ENCODE peak calls at places on chromosomes 12 and 14, in nine cellular contexts. One of them, this sample, is unnamed.

GRCh38 chr12:89020121-89020480 is 332.2 kb downstream of the DUSP6 start:
- DNase-seq in RWPE1: no peak
- DNase-seq in fibroblast of lung: no peak
- DNase-seq in GM23248: no peak
- DNase-seq in SJSA1: no peak
- DNase-seq in neural progenitor cell: no peak
- DNase-seq in ovary: no peak
- DNase-seq in psoas muscle: no peak
- DNase-seq in mammary epithelial cell: peak; percentile 19
- DNase-seq in this sample: no peak

GRCh38 chr12:91053951-91054715 is 3.7 kb downstream of the KERA start:
- DNase-seq in GM23248: peak; percentile 81
- DNase-seq in RWPE1: no peak
- DNase-seq in SJSA1: peak; percentile 100
- DNase-seq in neural progenitor cell: no peak
- DNase-seq in psoas muscle: no peak
- DNase-seq in fibroblast of lung: peak; percentile 83
- DNase-seq in mammary epithelial cell: no peak
- DNase-seq in ovary: no peak
- DNase-seq in this sample: no peak

GRCh38 chr12:116009805-116010204 is 267.7 kb downstream of the MED13L start:
- DNase-seq in mammary epithelial cell: no peak
- DNase-seq in RWPE1: no peak
- DNase-seq in ovary: no peak
- DNase-seq in GM23248: peak; percentile 25
- DNase-seq in SJSA1: no peak
- DNase-seq in fibroblast of lung: no peak
- DNase-seq in psoas muscle: no peak
- DNase-seq in neural progenitor cell: peak; percentile 16
- DNase-seq in this sample: no peak

GRCh38 chr12:114339626-114340025 is 66.3 kb downstream of the TBX5 start:
- DNase-seq in RWPE1: no peak
- DNase-seq in psoas muscle: no peak
- DNase-seq in neural progenitor cell: no peak
- DNase-seq in GM23248: peak; percentile 92
- DNase-seq in fibroblast of lung: peak; percentile 74
- DNase-seq in SJSA1: no peak
- DNase-seq in mammary epithelial cell: no peak
- DNase-seq in ovary: no peak
- DNase-seq in this sample: peak; percentile 0

GRCh38 chr14:39665084-39665483 is 232.9 kb upstream of the FBXO33 start:
- DNase-seq in SJSA1: no peak
- DNase-seq in mammary epithelial cell: no peak
- DNase-seq in RWPE1: no peak
- DNase-seq in neural progenitor cell: no peak
- DNase-seq in fibroblast of lung: peak; percentile 13
- DNase-seq in ovary: no peak
- DNase-seq in psoas muscle: no peak
- DNase-seq in GM23248: no peak
- DNase-seq in this sample: no peak

GRCh38 chr12:19979584-19979983 is 388.8 kb upstream of the PDE3A start:
- DNase-seq in SJSA1: no peak
- DNase-seq in ovary: no peak
- DNase-seq in RWPE1: no peak
- DNase-seq in neural progenitor cell: no peak
- DNase-seq in GM23248: no peak
- DNase-seq in psoas muscle: no peak
- DNase-seq in mammary epithelial cell: no peak
- DNase-seq in fibroblast of lung: no peak
- DNase-seq in this sample: no peak

GRCh38 chr12:112005419-112006395 is 7.3 kb downstream of the TMEM116 start:
- DNase-seq in GM23248: peak; percentile 49
- DNase-seq in fibroblast of lung: peak; percentile 17
- DNase-seq in ovary: no peak
- DNase-seq in mammary epithelial cell: peak; percentile 36
- DNase-seq in RWPE1: peak; percentile 46
- DNase-seq in neural progenitor cell: peak; percentile 35
- DNase-seq in SJSA1: no peak
- DNase-seq in psoas muscle: no peak
- DNase-seq in this sample: no peak

GRCh38 chr12:74890237-74890599 is 319.4 kb downstream of the KCNC2 start:
- DNase-seq in fibroblast of lung: peak; percentile 91
- DNase-seq in RWPE1: peak; percentile 68
- DNase-seq in ovary: no peak
- DNase-seq in neural progenitor cell: no peak
- DNase-seq in psoas muscle: no peak
- DNase-seq in mammary epithelial cell: peak; percentile 86
- DNase-seq in GM23248: peak; percentile 90
- DNase-seq in SJSA1: peak; percentile 51
- DNase-seq in this sample: peak; percentile 81

GRCh38 chr14:85233756-85234545 is 296.0 kb upstream of the FLRT2 start:
- DNase-seq in SJSA1: peak; percentile 85
- DNase-seq in GM23248: peak; percentile 87
- DNase-seq in psoas muscle: no peak
- DNase-seq in mammary epithelial cell: peak; percentile 86
- DNase-seq in neural progenitor cell: no peak
- DNase-seq in fibroblast of lung: peak; percentile 82
- DNase-seq in RWPE1: peak; percentile 81
- DNase-seq in ovary: no peak
- DNase-seq in this sample: peak; percentile 81

GRCh38 chr14:21068521-21069387 is 1.4 kb upstream of the ARHGEF40 start:
- DNase-seq in GM23248: peak; percentile 83
- DNase-seq in fibroblast of lung: peak; percentile 50
- DNase-seq in ovary: peak; percentile 72
- DNase-seq in SJSA1: no peak
- DNase-seq in neural progenitor cell: peak; percentile 84
- DNase-seq in psoas muscle: peak; percentile 76
- DNase-seq in mammary epithelial cell: no peak
- DNase-seq in RWPE1: peak; percentile 78
- DNase-seq in this sample: no peak

GRCh38 chr14:104206281-104206904 is 68.0 kb downstream of the KIF26A start:
- DNase-seq in GM23248: no peak
- DNase-seq in SJSA1: no peak
- DNase-seq in mammary epithelial cell: no peak
- DNase-seq in fibroblast of lung: no peak
- DNase-seq in ovary: no peak
- DNase-seq in psoas muscle: no peak
- DNase-seq in neural progenitor cell: peak; percentile 81
- DNase-seq in RWPE1: no peak
- DNase-seq in this sample: no peak

GRCh38 chr14:99480856-99481744 is at the start of the genes CCNK and SETD3:
- DNase-seq in GM23248: peak; percentile 100
- DNase-seq in neural progenitor cell: peak; percentile 99
- DNase-seq in fibroblast of lung: peak; percentile 99
- DNase-seq in psoas muscle: peak; percentile 100
- DNase-seq in ovary: peak; percentile 100
- DNase-seq in SJSA1: peak; percentile 100
- DNase-seq in RWPE1: peak; percentile 100
- DNase-seq in mammary epithelial cell: peak; percentile 100
- DNase-seq in this sample: peak; percentile 98

GRCh38 chr12:84910549-84911241 is 1.9 kb downstream of the SLC6A15 start:
- DNase-seq in RWPE1: no peak
- DNase-seq in fibroblast of lung: peak; percentile 36
- DNase-seq in SJSA1: no peak
- DNase-seq in GM23248: peak; percentile 63
- DNase-seq in mammary epithelial cell: peak; percentile 75
- DNase-seq in ovary: no peak
- DNase-seq in psoas muscle: no peak
- DNase-seq in neural progenitor cell: peak; percentile 61
- DNase-seq in this sample: no peak

GRCh38 chr14:75088566-75089373 is 19.3 kb downstream of the ZC2HC1C start:
- DNase-seq in RWPE1: peak; percentile 54
- DNase-seq in ovary: no peak
- DNase-seq in neural progenitor cell: peak; percentile 87
- DNase-seq in psoas muscle: no peak
- DNase-seq in mammary epithelial cell: peak; percentile 52
- DNase-seq in fibroblast of lung: peak; percentile 36
- DNase-seq in GM23248: peak; percentile 76
- DNase-seq in SJSA1: peak; percentile 56
- DNase-seq in this sample: no peak

GRCh38 chr14:95151561-95151960 is 5.8 kb downstream of the DICER1 start:
- DNase-seq in ovary: no peak
- DNase-seq in SJSA1: no peak
- DNase-seq in fibroblast of lung: no peak
- DNase-seq in mammary epithelial cell: no peak
- DNase-seq in RWPE1: no peak
- DNase-seq in neural progenitor cell: no peak
- DNase-seq in psoas muscle: no peak
- DNase-seq in GM23248: no peak
- DNase-seq in this sample: no peak

GRCh38 chr12:112013601-112014402 is 576 bp downstream of the ERP29 start:
- DNase-seq in SJSA1: peak; percentile 52
- DNase-seq in RWPE1: peak; percentile 42
- DNase-seq in neural progenitor cell: peak; percentile 87
- DNase-seq in fibroblast of lung: peak; percentile 74
- DNase-seq in ovary: peak; percentile 64
- DNase-seq in GM23248: peak; percentile 86
- DNase-seq in mammary epithelial cell: peak; percentile 72
- DNase-seq in psoas muscle: peak; percentile 71
- DNase-seq in this sample: peak; percentile 24

DNA sequence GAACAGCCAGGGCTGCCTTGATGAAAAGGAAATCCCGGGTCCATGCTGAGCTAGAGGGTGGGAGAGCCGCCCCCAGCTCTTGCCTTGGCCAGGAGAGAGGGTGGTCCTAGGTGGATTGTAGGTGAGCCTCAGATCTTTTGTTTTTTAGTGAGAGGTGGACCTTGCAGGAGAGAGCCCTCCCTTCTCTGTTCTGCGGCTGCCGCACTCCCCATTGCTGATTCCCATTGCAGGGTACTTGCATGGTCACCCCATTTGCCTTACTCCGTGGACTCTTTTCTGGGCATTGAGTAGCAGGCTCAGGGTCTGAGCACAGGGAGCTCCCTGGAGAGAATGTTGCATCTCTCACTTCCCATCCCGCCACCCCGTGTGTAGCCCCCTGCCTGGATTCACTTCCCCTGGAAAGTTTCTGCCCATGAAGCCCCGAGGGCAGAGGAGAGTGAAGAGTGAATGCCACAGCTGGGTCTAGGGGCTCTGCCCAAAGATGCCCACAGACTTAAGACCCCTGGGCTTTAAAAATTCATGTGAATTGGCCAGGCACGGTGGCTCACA is 10.2 kb downstream of the VASH1 start:
- DNase-seq in mammary epithelial cell: no peak
- DNase-seq in GM23248: no peak
- DNase-seq in RWPE1: no peak
- DNase-seq in psoas muscle: no peak
- DNase-seq in fibroblast of lung: no peak
- DNase-seq in neural progenitor cell: no peak
- DNase-seq in ovary: no peak
- DNase-seq in SJSA1: no peak
- DNase-seq in this sample: no peak
- H3K27ac ChIP-seq in mammary epithelial cell: no peak overlapping the region
- H3K27ac ChIP-seq in GM23248: no peak overlapping the region
- H3K27ac ChIP-seq in RWPE1: no peak overlapping the region
- H3K27ac ChIP-seq in psoas muscle: no peak overlapping the region
- H3K27ac ChIP-seq in fibroblast of lung: no peak overlapping the region
- H3K27ac ChIP-seq in neural progenitor cell: no peak overlapping the region
- H3K27ac ChIP-seq in ovary: no peak overlapping the region
- H3K27ac ChIP-seq in SJSA1: no peak overlapping the region
- H3K27ac ChIP-seq in this sample: no peak overlapping the region

GRCh38 chr12:47267571-47267970 is 187.8 kb upstream of the AMIGO2 start:
- DNase-seq in psoas muscle: no peak
- DNase-seq in GM23248: peak; percentile 24
- DNase-seq in SJSA1: no peak
- DNase-seq in ovary: no peak
- DNase-seq in neural progenitor cell: no peak
- DNase-seq in fibroblast of lung: peak; percentile 64
- DNase-seq in mammary epithelial cell: peak; percentile 96
- DNase-seq in RWPE1: peak; percentile 98
- DNase-seq in this sample: peak; percentile 90

GRCh38 chr12:47264951-47265350 is 185.2 kb upstream of the AMIGO2 start:
- DNase-seq in mammary epithelial cell: no peak
- DNase-seq in psoas muscle: no peak
- DNase-seq in SJSA1: no peak
- DNase-seq in neural progenitor cell: no peak
- DNase-seq in RWPE1: no peak
- DNase-seq in ovary: no peak
- DNase-seq in fibroblast of lung: no peak
- DNase-seq in GM23248: no peak
- DNase-seq in this sample: no peak

GRCh38 chr12:47268501-47269459 is 189.0 kb upstream of the AMIGO2 start:
- DNase-seq in RWPE1: no peak
- DNase-seq in SJSA1: no peak
- DNase-seq in fibroblast of lung: no peak
- DNase-seq in ovary: no peak
- DNase-seq in mammary epithelial cell: peak; percentile 24
- DNase-seq in GM23248: no peak
- DNase-seq in neural progenitor cell: no peak
- DNase-seq in psoas muscle: no peak
- DNase-seq in this sample: no peak

GRCh38 chr12:47270782-47271664 is 191.3 kb upstream of the AMIGO2 start:
- DNase-seq in ovary: no peak
- DNase-seq in SJSA1: peak; percentile 75
- DNase-seq in neural progenitor cell: no peak
- DNase-seq in GM23248: peak; percentile 90
- DNase-seq in RWPE1: peak; percentile 84
- DNase-seq in fibroblast of lung: peak; percentile 97
- DNase-seq in mammary epithelial cell: peak; percentile 97
- DNase-seq in psoas muscle: no peak
- DNase-seq in this sample: peak; percentile 96

DNA sequence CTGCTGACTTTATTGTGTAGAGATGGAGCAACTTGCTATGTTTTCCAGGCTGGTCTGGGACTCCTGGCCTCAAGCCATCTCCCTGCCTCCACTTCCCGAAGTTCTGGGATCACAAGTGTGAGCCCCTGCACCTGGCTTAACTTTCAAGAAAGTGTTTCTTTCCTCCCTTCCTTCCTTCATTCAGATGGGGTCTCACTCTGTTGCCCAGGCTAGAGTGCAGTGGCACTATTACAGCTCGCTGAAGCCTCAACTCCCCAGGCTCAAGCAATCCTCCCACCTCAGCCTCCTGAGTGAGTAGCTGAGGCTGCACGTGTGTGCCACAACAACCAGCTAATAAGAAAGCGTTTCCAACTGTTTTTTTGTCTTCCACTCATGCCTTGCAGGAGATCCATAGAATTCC is 185.6 kb upstream of the AMIGO2 start:
- DNase-seq in GM23248: no peak
- DNase-seq in RWPE1: no peak
- DNase-seq in fibroblast of lung: no peak
- DNase-seq in neural progenitor cell: no peak
- DNase-seq in ovary: no peak
- DNase-seq in SJSA1: no peak
- DNase-seq in psoas muscle: no peak
- DNase-seq in mammary epithelial cell: no peak
- DNase-seq in this sample: no peak
- H3K27ac ChIP-seq in GM23248: no peak overlapping the region
- H3K27ac ChIP-seq in RWPE1: peak overlapping the region; percentile 2
- H3K27ac ChIP-seq in fibroblast of lung: no peak overlapping the region
- H3K27ac ChIP-seq in neural progenitor cell: no peak overlapping the region
- H3K27ac ChIP-seq in ovary: no peak overlapping the region
- H3K27ac ChIP-seq in SJSA1: no peak overlapping the region
- H3K27ac ChIP-seq in psoas muscle: no peak overlapping the region
- H3K27ac ChIP-seq in mammary epithelial cell: no peak overlapping the region
- H3K27ac ChIP-seq in this sample: no peak overlapping the region

GRCh38 chr14:93136009-93136408 is 20.3 kb upstream of the ITPK1 start:
- DNase-seq in mammary epithelial cell: no peak
- DNase-seq in RWPE1: no peak
- DNase-seq in ovary: no peak
- DNase-seq in fibroblast of lung: no peak
- DNase-seq in SJSA1: no peak
- DNase-seq in GM23248: no peak
- DNase-seq in neural progenitor cell: no peak
- DNase-seq in psoas muscle: peak; percentile 48
- DNase-seq in this sample: no peak
- H3K27ac ChIP-seq in mammary epithelial cell: no peak overlapping the region
- H3K27ac ChIP-seq in RWPE1: peak overlapping the region; percentile 21
- H3K27ac ChIP-seq in ovary: no peak overlapping the region
- H3K27ac ChIP-seq in fibroblast of lung: no peak overlapping the region
- H3K27ac ChIP-seq in SJSA1: no peak overlapping the region
- H3K27ac ChIP-seq in GM23248: no peak overlapping the region
- H3K27ac ChIP-seq in neural progenitor cell: no peak overlapping the region
- H3K27ac ChIP-seq in psoas muscle: no peak overlapping the region
- H3K27ac ChIP-seq in this sample: no peak overlapping the region

GRCh38 chr14:68549057-68549421 is 243.8 kb downstream of the ZFP36L1 start:
- DNase-seq in psoas muscle: no peak
- DNase-seq in GM23248: peak; percentile 86
- DNase-seq in ovary: no peak
- DNase-seq in SJSA1: no peak
- DNase-seq in neural progenitor cell: no peak
- DNase-seq in fibroblast of lung: peak; percentile 88
- DNase-seq in mammary epithelial cell: peak; percentile 82
- DNase-seq in RWPE1: peak; percentile 52
- DNase-seq in this sample: no peak
- H3K27ac ChIP-seq in psoas muscle: peak overlapping the region; percentile 96
- H3K27ac ChIP-seq in GM23248: peak overlapping the region; percentile 99
- H3K27ac ChIP-seq in ovary: peak overlapping the region; percentile 92
- H3K27ac ChIP-seq in SJSA1: peak overlapping the region; percentile 90
- H3K27ac ChIP-seq in neural progenitor cell: no peak overlapping the region
- H3K27ac ChIP-seq in fibroblast of lung: peak overlapping the region; percentile 100
- H3K27ac ChIP-seq in mammary epithelial cell: peak overlapping the region; percentile 98
- H3K27ac ChIP-seq in RWPE1: peak overlapping the region; percentile 99
- H3K27ac ChIP-seq in this sample: peak overlapping the region; percentile 100

This sample was measured in epithelial cell of prostate.